ENCODE peak calls at places on chromosome 4, in nine cellular contexts. L, R, S, X, Z, B, N, H and J are unnamed samples.

GRCh38 chr4:26032572-26033320 is 118.7 kb downstream of the SMIM20 start:
- DNase-seq in N (peak), S (no peak), H (no peak), B (no peak), R (peak), Z (no peak), L (no peak), X (peak), J (no peak)

GRCh38 chr4:74364649-74365491 is at the start of gene EREG:
- DNase-seq in B (no peak), L (peak), N (peak), S (peak), R (peak), Z (peak), X (peak), H (no peak), J (peak)

GRCh38 chr4:139791681-139792080 is 126.1 kb downstream of the MGST2 start:
- DNase-seq in N (no peak), H (no peak), R (no peak), S (no peak), L (no peak), B (no peak), Z (no peak), X (no peak), J (no peak)

GRCh38 chr4:187883049-187883448 is 112.5 kb upstream of the ZFP42 start:
- DNase-seq in Z (no peak), R (no peak), L (no peak), H (no peak), X (no peak), B (no peak), N (no peak), S (no peak), J (no peak)

GRCh38 chr4:157702821-157703220 is 470.0 kb downstream of the GASK1B start:
- DNase-seq in S (no peak), N (no peak), Z (no peak), R (no peak), B (no peak), X (no peak), H (no peak), L (no peak), J (no peak)

GRCh38 chr4:54231419-54232150 is 2.5 kb downstream of the PDGFRA start:
- DNase-seq in N (peak), S (no peak), Z (no peak), L (peak), R (peak), H (no peak), X (peak), B (no peak), J (peak)

GRCh38 chr4:26819026-26819425 is 41.6 kb upstream of the STIM2 start:
- DNase-seq in R (no peak), S (no peak), H (no peak), L (no peak), N (no peak), X (no peak), Z (no peak), B (no peak), J (no peak)

GRCh38 chr4:132332932-132333722 is 816.0 kb upstream of the PCDH10 start:
- DNase-seq in B (peak), S (no peak), Z (peak), H (peak), L (no peak), X (peak), N (peak), R (no peak), J (no peak)

GRCh38 chr4:76904646-76905190 is 6.8 kb upstream of the SOWAHB start:
- DNase-seq in X (no peak), H (no peak), L (no peak), Z (no peak), S (no peak), R (no peak), B (no peak), N (no peak), J (no peak)

GRCh38 chr4:163166041-163166579 is 580 bp downstream of the NAF1 start:
- DNase-seq in X (peak), N (peak), B (peak), S (peak), R (peak), L (peak), H (peak), Z (peak), J (peak)

GRCh38 chr4:90883519-90883918 is 756.3 kb downstream of the CCSER1 start:
- DNase-seq in R (no peak), H (no peak), S (no peak), X (no peak), Z (no peak), N (no peak), L (no peak), B (no peak), J (no peak)

GRCh38 chr4:118825799-118826198 is 10.1 kb downstream of the SEC24D start:
- DNase-seq in B (no peak), S (no peak), Z (no peak), N (no peak), R (no peak), H (no peak), L (no peak), X (no peak), J (no peak)

GRCh38 chr4:118824141-118824540 is 11.8 kb downstream of the SEC24D start:
- DNase-seq in L (no peak), H (no peak), N (no peak), B (no peak), Z (no peak), X (no peak), S (no peak), R (no peak), J (no peak)

GRCh38 chr4:118829107-118829506 is 6.8 kb downstream of the SEC24D start:
- DNase-seq in B (no peak), R (no peak), H (no peak), N (no peak), Z (no peak), L (no peak), S (no peak), X (no peak), J (no peak)

GRCh38 chr4:118823471-118823870 is 12.5 kb downstream of the SEC24D start:
- DNase-seq in H (no peak), N (no peak), S (no peak), R (no peak), L (no peak), X (no peak), B (no peak), Z (no peak), J (no peak)

DNA sequence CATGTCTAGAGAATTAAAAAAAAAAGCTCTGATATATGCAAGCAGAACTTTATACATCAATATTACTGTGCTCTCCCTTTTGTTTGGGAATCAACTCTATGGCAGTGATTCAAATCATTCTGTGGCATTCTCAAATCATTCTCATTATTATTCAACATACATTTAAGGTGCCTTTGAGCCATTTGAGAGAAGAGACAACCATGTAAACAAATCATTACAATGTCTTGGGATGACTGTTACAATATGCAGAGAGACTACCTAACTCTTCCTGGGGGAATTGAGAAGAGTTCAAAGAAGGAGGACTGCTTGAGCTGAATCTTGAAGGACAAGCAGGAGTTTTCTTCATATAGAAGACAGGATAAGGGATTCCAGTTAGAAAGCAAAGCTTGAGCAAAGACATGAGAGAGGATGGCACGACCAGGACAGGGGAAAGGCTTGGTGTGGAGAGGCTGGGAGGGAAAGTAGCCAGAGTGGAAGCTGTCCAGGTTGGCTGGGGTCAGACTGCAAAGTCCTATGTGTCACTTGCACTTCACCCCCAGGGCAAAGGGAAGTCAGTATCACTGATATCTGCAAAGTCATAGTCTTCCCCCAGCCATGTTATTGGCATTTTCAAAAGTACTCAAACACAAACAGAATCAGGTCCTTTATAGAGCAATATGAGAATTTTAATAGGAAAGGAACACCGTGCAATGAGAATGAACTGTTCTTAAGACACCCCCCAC is 9.0 kb downstream of the SEC24D start:
- DNase-seq in R (no peak), X (no peak), L (peak), S (no peak), Z (no peak), B (no peak), H (no peak), N (no peak), J (no peak)
- H3K4me3 ChIP-seq in R (no peak), X (no peak), L (no peak), S (no peak), Z (no peak), B (no peak), H (no peak), N (peak), J (no peak)

GRCh38 chr4:144718958-144719512 is 73.1 kb downstream of the HHIP start:
- DNase-seq in H (no peak), N (no peak), X (no peak), Z (no peak), B (no peak), S (no peak), L (no peak), R (no peak), J (no peak)
- TF ChIP-seq CTCF in H (no peak), N (no peak), X (no peak), Z (no peak), B (no peak), S (no peak), L (no peak), R (no peak), J (no peak)

GRCh38 chr4:153758136-153758535 is 1.7 kb downstream of the RNF175 start:
- DNase-seq in B (no peak), N (no peak), Z (no peak), R (no peak), S (no peak), H (no peak), X (no peak), L (no peak), J (no peak)
- H3K4me3 ChIP-seq in B (no peak), N (no peak), Z (no peak), R (no peak), S (no peak), H (no peak), X (no peak), L (no peak), J (no peak)

DNA sequence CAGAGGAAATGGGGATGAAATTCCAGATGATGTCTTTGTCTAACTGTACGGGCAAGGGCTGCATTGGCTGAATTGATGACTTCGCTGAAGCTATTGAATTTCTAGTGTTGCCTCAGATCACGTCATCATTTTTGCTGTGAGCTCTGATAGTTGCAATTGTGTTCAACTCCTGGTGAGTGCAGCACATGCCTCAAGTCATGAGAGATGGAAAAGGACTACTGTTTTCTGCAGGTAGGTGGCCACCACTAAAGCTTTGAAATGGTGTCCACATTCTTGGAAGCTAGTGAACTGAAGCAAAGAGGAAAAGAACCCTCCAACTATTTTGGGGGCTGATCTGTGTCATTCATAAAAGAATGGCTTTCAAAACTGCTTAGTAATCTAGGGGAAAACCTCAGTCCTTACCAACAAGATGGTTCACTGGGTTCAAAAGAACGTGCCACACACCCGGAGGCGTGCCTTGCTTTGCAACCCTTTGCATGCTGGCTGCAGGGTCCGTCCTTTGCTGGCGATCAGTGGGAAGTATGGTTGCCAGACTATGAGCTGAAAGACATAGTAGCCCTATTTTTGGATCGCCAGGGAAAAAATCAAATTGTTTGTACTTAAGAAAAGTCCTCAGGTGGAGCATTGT is 88.1 kb upstream of the STOX2 start:
- DNase-seq in R (no peak), Z (no peak), H (no peak), X (no peak), B (no peak), S (no peak), L (no peak), N (no peak), J (no peak)
- TF ChIP-seq CTCF in R (no peak), Z (no peak), H (no peak), X (no peak), B (no peak), S (no peak), L (no peak), N (no peak), J (no peak)

DNA sequence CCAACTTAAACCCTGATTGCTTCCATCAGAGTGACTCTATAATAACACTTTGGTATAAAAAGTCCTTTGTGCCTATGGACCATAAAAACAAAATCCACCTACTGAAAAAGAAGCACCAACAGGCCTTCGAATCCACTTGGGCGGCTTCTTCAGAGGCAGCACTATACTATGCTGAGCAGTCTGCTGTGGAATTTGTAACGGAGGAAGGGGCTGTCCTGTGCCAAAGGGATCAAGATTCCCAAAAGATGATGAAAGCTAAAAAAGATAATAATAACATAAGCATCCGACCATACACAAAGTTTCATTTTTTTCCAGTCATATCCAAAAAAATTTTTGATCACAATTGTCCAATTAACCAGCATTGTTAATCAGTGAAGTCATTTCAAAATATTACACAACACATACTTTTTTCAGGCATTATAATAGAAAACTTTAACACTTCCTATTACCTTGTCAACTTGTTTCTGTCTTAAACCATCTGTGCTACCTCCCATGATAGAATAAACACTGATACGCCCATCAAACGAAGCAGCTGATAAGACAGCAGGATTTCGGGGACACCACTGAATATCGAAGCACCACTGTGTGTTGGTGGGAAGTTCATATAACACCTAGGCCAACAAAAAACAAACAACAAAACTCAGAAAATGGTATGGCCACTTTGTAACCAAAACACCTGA is 24.1 kb downstream of the SEC31A start:
- DNase-seq in H (no peak), Z (no peak), X (no peak), L (no peak), S (no peak), R (no peak), N (no peak), B (no peak), J (no peak)
- H3K4me3 ChIP-seq in H (no peak), Z (no peak), X (no peak), L (no peak), S (no peak), R (no peak), N (no peak), B (no peak), J (no peak)